ENCODE peak calls at places on chromosomes 16 and 17, in six cellular contexts. One of them, this sample, is unnamed.

GRCh38 chr17:33811006-33811760 is 443.9 kb upstream of the CCL2 start:
- DNase-seq in T-helper 1 cell: no peak
- DNase-seq in T47D: no peak
- DNase-seq in stimulated activated CD4-positive, alpha-beta T cell treated with anti-CD3 and anti-CD28 coated beads, TNF-alpha, amount 100 ng/mL, for 1 hour: no peak
- DNase-seq in body of pancreas: no peak
- DNase-seq in activated T-helper 1 cell treated with anti-CD3 and anti-CD28 coated beads, Interleukin-12 subunit alpha, Interleukin-12 subunit beta, Interleukin-2, Interleukin-4 antibody, amounts not matched to agents 30 ng/mL and 10 ng/mL and 1 ng/mL, durations not matched to agents 14 hours and 24 hours and 36 hours: no peak
- DNase-seq in this sample: no peak

GRCh38 chr17:73338050-73338491 is 26.3 kb upstream of the CDC42EP4 start:
- DNase-seq in T-helper 1 cell: no peak
- DNase-seq in activated T-helper 1 cell treated with anti-CD3 and anti-CD28 coated beads, Interleukin-12 subunit alpha, Interleukin-12 subunit beta, Interleukin-2, Interleukin-4 antibody, amounts not matched to agents 30 ng/mL and 10 ng/mL and 1 ng/mL, durations not matched to agents 14 hours and 24 hours and 36 hours: no peak
- DNase-seq in body of pancreas: no peak
- DNase-seq in stimulated activated CD4-positive, alpha-beta T cell treated with anti-CD3 and anti-CD28 coated beads, TNF-alpha, amount 100 ng/mL, for 1 hour: no peak
- DNase-seq in T47D: no peak
- DNase-seq in this sample: no peak

GRCh38 chr17:48621410-48622387 is 4.5 kb downstream of the HOXB9 start:
- DNase-seq in body of pancreas: no peak
- DNase-seq in T47D: no peak
- DNase-seq in stimulated activated CD4-positive, alpha-beta T cell treated with anti-CD3 and anti-CD28 coated beads, TNF-alpha, amount 100 ng/mL, for 1 hour: no peak
- DNase-seq in T-helper 1 cell: no peak
- DNase-seq in activated T-helper 1 cell treated with anti-CD3 and anti-CD28 coated beads, Interleukin-12 subunit alpha, Interleukin-12 subunit beta, Interleukin-2, Interleukin-4 antibody, amounts not matched to agents 30 ng/mL and 10 ng/mL and 1 ng/mL, durations not matched to agents 14 hours and 24 hours and 36 hours: no peak
- DNase-seq in this sample: no peak

GRCh38 chr17:74695629-74696028 is 17.1 kb downstream of the CD300LF start:
- DNase-seq in activated T-helper 1 cell treated with anti-CD3 and anti-CD28 coated beads, Interleukin-12 subunit alpha, Interleukin-12 subunit beta, Interleukin-2, Interleukin-4 antibody, amounts not matched to agents 30 ng/mL and 10 ng/mL and 1 ng/mL, durations not matched to agents 14 hours and 24 hours and 36 hours: no peak
- DNase-seq in body of pancreas: no peak
- DNase-seq in stimulated activated CD4-positive, alpha-beta T cell treated with anti-CD3 and anti-CD28 coated beads, TNF-alpha, amount 100 ng/mL, for 1 hour: no peak
- DNase-seq in T47D: no peak
- DNase-seq in T-helper 1 cell: no peak
- DNase-seq in this sample: no peak

GRCh38 chr16:87789437-87790277 is 23.9 kb upstream of the KLHDC4 start:
- DNase-seq in T-helper 1 cell: no peak
- DNase-seq in activated T-helper 1 cell treated with anti-CD3 and anti-CD28 coated beads, Interleukin-12 subunit alpha, Interleukin-12 subunit beta, Interleukin-2, Interleukin-4 antibody, amounts not matched to agents 30 ng/mL and 10 ng/mL and 1 ng/mL, durations not matched to agents 14 hours and 24 hours and 36 hours: no peak
- DNase-seq in T47D: peak
- DNase-seq in body of pancreas: no peak
- DNase-seq in stimulated activated CD4-positive, alpha-beta T cell treated with anti-CD3 and anti-CD28 coated beads, TNF-alpha, amount 100 ng/mL, for 1 hour: no peak
- DNase-seq in this sample: no peak

GRCh38 chr16:17448640-17449638 is 21.8 kb downstream of the XYLT1 start:
- DNase-seq in T47D: no peak
- DNase-seq in stimulated activated CD4-positive, alpha-beta T cell treated with anti-CD3 and anti-CD28 coated beads, TNF-alpha, amount 100 ng/mL, for 1 hour: no peak
- DNase-seq in activated T-helper 1 cell treated with anti-CD3 and anti-CD28 coated beads, Interleukin-12 subunit alpha, Interleukin-12 subunit beta, Interleukin-2, Interleukin-4 antibody, amounts not matched to agents 30 ng/mL and 10 ng/mL and 1 ng/mL, durations not matched to agents 14 hours and 24 hours and 36 hours: peak
- DNase-seq in T-helper 1 cell: peak
- DNase-seq in body of pancreas: peak
- DNase-seq in this sample: no peak

GRCh38 chr17:45260204-45260783 is 1.6 kb downstream of the SPATA32 start:
- DNase-seq in activated T-helper 1 cell treated with anti-CD3 and anti-CD28 coated beads, Interleukin-12 subunit alpha, Interleukin-12 subunit beta, Interleukin-2, Interleukin-4 antibody, amounts not matched to agents 30 ng/mL and 10 ng/mL and 1 ng/mL, durations not matched to agents 14 hours and 24 hours and 36 hours: no peak
- DNase-seq in body of pancreas: no peak
- DNase-seq in T-helper 1 cell: no peak
- DNase-seq in stimulated activated CD4-positive, alpha-beta T cell treated with anti-CD3 and anti-CD28 coated beads, TNF-alpha, amount 100 ng/mL, for 1 hour: no peak
- DNase-seq in T47D: no peak
- DNase-seq in this sample: no peak

GRCh38 chr16:57115148-57115503 is 22.7 kb downstream of the CPNE2 start:
- DNase-seq in T47D: no peak
- DNase-seq in activated T-helper 1 cell treated with anti-CD3 and anti-CD28 coated beads, Interleukin-12 subunit alpha, Interleukin-12 subunit beta, Interleukin-2, Interleukin-4 antibody, amounts not matched to agents 30 ng/mL and 10 ng/mL and 1 ng/mL, durations not matched to agents 14 hours and 24 hours and 36 hours: no peak
- DNase-seq in stimulated activated CD4-positive, alpha-beta T cell treated with anti-CD3 and anti-CD28 coated beads, TNF-alpha, amount 100 ng/mL, for 1 hour: no peak
- DNase-seq in T-helper 1 cell: no peak
- DNase-seq in body of pancreas: no peak
- DNase-seq in this sample: no peak

GRCh38 chr16:88473666-88474534 is 20.8 kb downstream of the ZFPM1 start:
- DNase-seq in T47D: no peak
- DNase-seq in T-helper 1 cell: no peak
- DNase-seq in stimulated activated CD4-positive, alpha-beta T cell treated with anti-CD3 and anti-CD28 coated beads, TNF-alpha, amount 100 ng/mL, for 1 hour: no peak
- DNase-seq in activated T-helper 1 cell treated with anti-CD3 and anti-CD28 coated beads, Interleukin-12 subunit alpha, Interleukin-12 subunit beta, Interleukin-2, Interleukin-4 antibody, amounts not matched to agents 30 ng/mL and 10 ng/mL and 1 ng/mL, durations not matched to agents 14 hours and 24 hours and 36 hours: no peak
- DNase-seq in body of pancreas: peak
- DNase-seq in this sample: no peak

GRCh38 chr17:75634754-75635609 is 1.7 kb downstream of the SMIM5 start:
- DNase-seq in activated T-helper 1 cell treated with anti-CD3 and anti-CD28 coated beads, Interleukin-12 subunit alpha, Interleukin-12 subunit beta, Interleukin-2, Interleukin-4 antibody, amounts not matched to agents 30 ng/mL and 10 ng/mL and 1 ng/mL, durations not matched to agents 14 hours and 24 hours and 36 hours: no peak
- DNase-seq in T-helper 1 cell: no peak
- DNase-seq in stimulated activated CD4-positive, alpha-beta T cell treated with anti-CD3 and anti-CD28 coated beads, TNF-alpha, amount 100 ng/mL, for 1 hour: no peak
- DNase-seq in T47D: no peak
- DNase-seq in body of pancreas: no peak
- DNase-seq in this sample: no peak

GRCh38 chr17:661509-661908 is 53.1 kb downstream of the VPS53 start:
- DNase-seq in T-helper 1 cell: no peak
- DNase-seq in body of pancreas: no peak
- DNase-seq in T47D: no peak
- DNase-seq in stimulated activated CD4-positive, alpha-beta T cell treated with anti-CD3 and anti-CD28 coated beads, TNF-alpha, amount 100 ng/mL, for 1 hour: no peak
- DNase-seq in activated T-helper 1 cell treated with anti-CD3 and anti-CD28 coated beads, Interleukin-12 subunit alpha, Interleukin-12 subunit beta, Interleukin-2, Interleukin-4 antibody, amounts not matched to agents 30 ng/mL and 10 ng/mL and 1 ng/mL, durations not matched to agents 14 hours and 24 hours and 36 hours: no peak
- DNase-seq in this sample: no peak

GRCh38 chr17:56699186-56699895 is 105.8 kb downstream of the NOG start:
- DNase-seq in stimulated activated CD4-positive, alpha-beta T cell treated with anti-CD3 and anti-CD28 coated beads, TNF-alpha, amount 100 ng/mL, for 1 hour: no peak
- DNase-seq in T47D: peak
- DNase-seq in body of pancreas: peak
- DNase-seq in activated T-helper 1 cell treated with anti-CD3 and anti-CD28 coated beads, Interleukin-12 subunit alpha, Interleukin-12 subunit beta, Interleukin-2, Interleukin-4 antibody, amounts not matched to agents 30 ng/mL and 10 ng/mL and 1 ng/mL, durations not matched to agents 14 hours and 24 hours and 36 hours: no peak
- DNase-seq in T-helper 1 cell: no peak
- DNase-seq in this sample: no peak

GRCh38 chr17:48671697-48672171 is 45.6 kb upstream of the HOXB9 start:
- DNase-seq in T-helper 1 cell: peak
- DNase-seq in body of pancreas: peak
- DNase-seq in stimulated activated CD4-positive, alpha-beta T cell treated with anti-CD3 and anti-CD28 coated beads, TNF-alpha, amount 100 ng/mL, for 1 hour: peak
- DNase-seq in T47D: peak
- DNase-seq in activated T-helper 1 cell treated with anti-CD3 and anti-CD28 coated beads, Interleukin-12 subunit alpha, Interleukin-12 subunit beta, Interleukin-2, Interleukin-4 antibody, amounts not matched to agents 30 ng/mL and 10 ng/mL and 1 ng/mL, durations not matched to agents 14 hours and 24 hours and 36 hours: peak
- DNase-seq in this sample: peak

GRCh38 chr17:3972931-3973330 is 8.7 kb upstream of the ATP2A3 start:
- DNase-seq in T-helper 1 cell: no peak
- DNase-seq in body of pancreas: no peak
- DNase-seq in T47D: no peak
- DNase-seq in stimulated activated CD4-positive, alpha-beta T cell treated with anti-CD3 and anti-CD28 coated beads, TNF-alpha, amount 100 ng/mL, for 1 hour: no peak
- DNase-seq in activated T-helper 1 cell treated with anti-CD3 and anti-CD28 coated beads, Interleukin-12 subunit alpha, Interleukin-12 subunit beta, Interleukin-2, Interleukin-4 antibody, amounts not matched to agents 30 ng/mL and 10 ng/mL and 1 ng/mL, durations not matched to agents 14 hours and 24 hours and 36 hours: no peak
- DNase-seq in this sample: no peak

GRCh38 chr16:79980650-79981521 is 380.3 kb upstream of the MAF start:
- DNase-seq in stimulated activated CD4-positive, alpha-beta T cell treated with anti-CD3 and anti-CD28 coated beads, TNF-alpha, amount 100 ng/mL, for 1 hour: no peak
- DNase-seq in activated T-helper 1 cell treated with anti-CD3 and anti-CD28 coated beads, Interleukin-12 subunit alpha, Interleukin-12 subunit beta, Interleukin-2, Interleukin-4 antibody, amounts not matched to agents 30 ng/mL and 10 ng/mL and 1 ng/mL, durations not matched to agents 14 hours and 24 hours and 36 hours: no peak
- DNase-seq in T47D: no peak
- DNase-seq in body of pancreas: no peak
- DNase-seq in T-helper 1 cell: no peak
- DNase-seq in this sample: no peak

GRCh38 chr16:67648764-67649407 is 3.9 kb downstream of the CARMIL2 start:
- DNase-seq in T47D: no peak
- DNase-seq in T-helper 1 cell: no peak
- DNase-seq in activated T-helper 1 cell treated with anti-CD3 and anti-CD28 coated beads, Interleukin-12 subunit alpha, Interleukin-12 subunit beta, Interleukin-2, Interleukin-4 antibody, amounts not matched to agents 30 ng/mL and 10 ng/mL and 1 ng/mL, durations not matched to agents 14 hours and 24 hours and 36 hours: no peak
- DNase-seq in stimulated activated CD4-positive, alpha-beta T cell treated with anti-CD3 and anti-CD28 coated beads, TNF-alpha, amount 100 ng/mL, for 1 hour: no peak
- DNase-seq in body of pancreas: no peak
- DNase-seq in this sample: no peak

GRCh38 chr17:47253541-47254402 is at the start of gene ITGB3:
- DNase-seq in stimulated activated CD4-positive, alpha-beta T cell treated with anti-CD3 and anti-CD28 coated beads, TNF-alpha, amount 100 ng/mL, for 1 hour: peak
- DNase-seq in T47D: peak
- DNase-seq in T-helper 1 cell: peak
- DNase-seq in body of pancreas: peak
- DNase-seq in activated T-helper 1 cell treated with anti-CD3 and anti-CD28 coated beads, Interleukin-12 subunit alpha, Interleukin-12 subunit beta, Interleukin-2, Interleukin-4 antibody, amounts not matched to agents 30 ng/mL and 10 ng/mL and 1 ng/mL, durations not matched to agents 14 hours and 24 hours and 36 hours: peak
- DNase-seq in this sample: peak

GRCh38 chr17:17641621-17642409 is 39.4 kb upstream of the RAI1 start:
- DNase-seq in body of pancreas: peak
- DNase-seq in T-helper 1 cell: peak
- DNase-seq in activated T-helper 1 cell treated with anti-CD3 and anti-CD28 coated beads, Interleukin-12 subunit alpha, Interleukin-12 subunit beta, Interleukin-2, Interleukin-4 antibody, amounts not matched to agents 30 ng/mL and 10 ng/mL and 1 ng/mL, durations not matched to agents 14 hours and 24 hours and 36 hours: peak
- DNase-seq in stimulated activated CD4-positive, alpha-beta T cell treated with anti-CD3 and anti-CD28 coated beads, TNF-alpha, amount 100 ng/mL, for 1 hour: peak
- DNase-seq in T47D: peak
- DNase-seq in this sample: peak

GRCh38 chr17:2238432-2239169 is 65.0 kb downstream of the SMG6 start:
- DNase-seq in stimulated activated CD4-positive, alpha-beta T cell treated with anti-CD3 and anti-CD28 coated beads, TNF-alpha, amount 100 ng/mL, for 1 hour: no peak
- DNase-seq in T47D: no peak
- DNase-seq in body of pancreas: peak
- DNase-seq in T-helper 1 cell: no peak
- DNase-seq in activated T-helper 1 cell treated with anti-CD3 and anti-CD28 coated beads, Interleukin-12 subunit alpha, Interleukin-12 subunit beta, Interleukin-2, Interleukin-4 antibody, amounts not matched to agents 30 ng/mL and 10 ng/mL and 1 ng/mL, durations not matched to agents 14 hours and 24 hours and 36 hours: no peak
- DNase-seq in this sample: no peak

GRCh38 chr16:30458561-30459394 is 13.1 kb upstream of the SEPHS2 start:
- DNase-seq in T47D: no peak
- DNase-seq in activated T-helper 1 cell treated with anti-CD3 and anti-CD28 coated beads, Interleukin-12 subunit alpha, Interleukin-12 subunit beta, Interleukin-2, Interleukin-4 antibody, amounts not matched to agents 30 ng/mL and 10 ng/mL and 1 ng/mL, durations not matched to agents 14 hours and 24 hours and 36 hours: peak
- DNase-seq in body of pancreas: peak
- DNase-seq in stimulated activated CD4-positive, alpha-beta T cell treated with anti-CD3 and anti-CD28 coated beads, TNF-alpha, amount 100 ng/mL, for 1 hour: peak
- DNase-seq in T-helper 1 cell: peak
- DNase-seq in this sample: no peak

GRCh38 chr17:69192754-69193153 is 35.9 kb downstream of the ABCA10 start:
- DNase-seq in T47D: peak
- DNase-seq in activated T-helper 1 cell treated with anti-CD3 and anti-CD28 coated beads, Interleukin-12 subunit alpha, Interleukin-12 subunit beta, Interleukin-2, Interleukin-4 antibody, amounts not matched to agents 30 ng/mL and 10 ng/mL and 1 ng/mL, durations not matched to agents 14 hours and 24 hours and 36 hours: no peak
- DNase-seq in body of pancreas: no peak
- DNase-seq in stimulated activated CD4-positive, alpha-beta T cell treated with anti-CD3 and anti-CD28 coated beads, TNF-alpha, amount 100 ng/mL, for 1 hour: no peak
- DNase-seq in T-helper 1 cell: no peak
- DNase-seq in this sample: no peak

GRCh38 chr17:75130632-75131277 is 787 bp downstream of the NT5C start:
- DNase-seq in T47D: peak
- DNase-seq in stimulated activated CD4-positive, alpha-beta T cell treated with anti-CD3 and anti-CD28 coated beads, TNF-alpha, amount 100 ng/mL, for 1 hour: no peak
- DNase-seq in body of pancreas: peak
- DNase-seq in activated T-helper 1 cell treated with anti-CD3 and anti-CD28 coated beads, Interleukin-12 subunit alpha, Interleukin-12 subunit beta, Interleukin-2, Interleukin-4 antibody, amounts not matched to agents 30 ng/mL and 10 ng/mL and 1 ng/mL, durations not matched to agents 14 hours and 24 hours and 36 hours: no peak
- DNase-seq in T-helper 1 cell: peak
- DNase-seq in this sample: peak

GRCh38 chr17:17685775-17686291 is 4.6 kb downstream of the RAI1 start:
- DNase-seq in activated T-helper 1 cell treated with anti-CD3 and anti-CD28 coated beads, Interleukin-12 subunit alpha, Interleukin-12 subunit beta, Interleukin-2, Interleukin-4 antibody, amounts not matched to agents 30 ng/mL and 10 ng/mL and 1 ng/mL, durations not matched to agents 14 hours and 24 hours and 36 hours: no peak
- DNase-seq in body of pancreas: peak
- DNase-seq in stimulated activated CD4-positive, alpha-beta T cell treated with anti-CD3 and anti-CD28 coated beads, TNF-alpha, amount 100 ng/mL, for 1 hour: no peak
- DNase-seq in T-helper 1 cell: no peak
- DNase-seq in T47D: no peak
- DNase-seq in this sample: no peak

GRCh38 chr16:68548947-68549346 is 9.9 kb downstream of the ZFP90 start:
- DNase-seq in body of pancreas: no peak
- DNase-seq in stimulated activated CD4-positive, alpha-beta T cell treated with anti-CD3 and anti-CD28 coated beads, TNF-alpha, amount 100 ng/mL, for 1 hour: no peak
- DNase-seq in T-helper 1 cell: no peak
- DNase-seq in T47D: no peak
- DNase-seq in activated T-helper 1 cell treated with anti-CD3 and anti-CD28 coated beads, Interleukin-12 subunit alpha, Interleukin-12 subunit beta, Interleukin-2, Interleukin-4 antibody, amounts not matched to agents 30 ng/mL and 10 ng/mL and 1 ng/mL, durations not matched to agents 14 hours and 24 hours and 36 hours: no peak
- DNase-seq in this sample: no peak

GRCh38 chr16:85418978-85419491 is 194.1 kb upstream of the GSE1 start:
- DNase-seq in body of pancreas: peak
- DNase-seq in stimulated activated CD4-positive, alpha-beta T cell treated with anti-CD3 and anti-CD28 coated beads, TNF-alpha, amount 100 ng/mL, for 1 hour: no peak
- DNase-seq in activated T-helper 1 cell treated with anti-CD3 and anti-CD28 coated beads, Interleukin-12 subunit alpha, Interleukin-12 subunit beta, Interleukin-2, Interleukin-4 antibody, amounts not matched to agents 30 ng/mL and 10 ng/mL and 1 ng/mL, durations not matched to agents 14 hours and 24 hours and 36 hours: no peak
- DNase-seq in T47D: peak
- DNase-seq in T-helper 1 cell: no peak
- DNase-seq in this sample: no peak

GRCh38 chr16:88374736-88375135 is 8.0 kb upstream of the ZNF469 start:
- DNase-seq in stimulated activated CD4-positive, alpha-beta T cell treated with anti-CD3 and anti-CD28 coated beads, TNF-alpha, amount 100 ng/mL, for 1 hour: no peak
- DNase-seq in T47D: no peak
- DNase-seq in T-helper 1 cell: no peak
- DNase-seq in body of pancreas: no peak
- DNase-seq in activated T-helper 1 cell treated with anti-CD3 and anti-CD28 coated beads, Interleukin-12 subunit alpha, Interleukin-12 subunit beta, Interleukin-2, Interleukin-4 antibody, amounts not matched to agents 30 ng/mL and 10 ng/mL and 1 ng/mL, durations not matched to agents 14 hours and 24 hours and 36 hours: no peak
- DNase-seq in this sample: no peak

GRCh38 chr17:54864636-54865420 is 35.8 kb upstream of the TOM1L1 start:
- DNase-seq in activated T-helper 1 cell treated with anti-CD3 and anti-CD28 coated beads, Interleukin-12 subunit alpha, Interleukin-12 subunit beta, Interleukin-2, Interleukin-4 antibody, amounts not matched to agents 30 ng/mL and 10 ng/mL and 1 ng/mL, durations not matched to agents 14 hours and 24 hours and 36 hours: no peak
- DNase-seq in T-helper 1 cell: no peak
- DNase-seq in body of pancreas: peak
- DNase-seq in T47D: no peak
- DNase-seq in stimulated activated CD4-positive, alpha-beta T cell treated with anti-CD3 and anti-CD28 coated beads, TNF-alpha, amount 100 ng/mL, for 1 hour: no peak
- DNase-seq in this sample: peak

GRCh38 chr17:51869387-51869786 is 289.1 kb downstream of the CA10 start:
- DNase-seq in T-helper 1 cell: no peak
- DNase-seq in T47D: peak
- DNase-seq in activated T-helper 1 cell treated with anti-CD3 and anti-CD28 coated beads, Interleukin-12 subunit alpha, Interleukin-12 subunit beta, Interleukin-2, Interleukin-4 antibody, amounts not matched to agents 30 ng/mL and 10 ng/mL and 1 ng/mL, durations not matched to agents 14 hours and 24 hours and 36 hours: no peak
- DNase-seq in stimulated activated CD4-positive, alpha-beta T cell treated with anti-CD3 and anti-CD28 coated beads, TNF-alpha, amount 100 ng/mL, for 1 hour: no peak
- DNase-seq in body of pancreas: no peak
- DNase-seq in this sample: no peak

GRCh38 chr16:81891734-81892364 is 112.8 kb downstream of the PLCG2 start:
- DNase-seq in activated T-helper 1 cell treated with anti-CD3 and anti-CD28 coated beads, Interleukin-12 subunit alpha, Interleukin-12 subunit beta, Interleukin-2, Interleukin-4 antibody, amounts not matched to agents 30 ng/mL and 10 ng/mL and 1 ng/mL, durations not matched to agents 14 hours and 24 hours and 36 hours: no peak
- DNase-seq in T47D: no peak
- DNase-seq in stimulated activated CD4-positive, alpha-beta T cell treated with anti-CD3 and anti-CD28 coated beads, TNF-alpha, amount 100 ng/mL, for 1 hour: no peak
- DNase-seq in body of pancreas: no peak
- DNase-seq in T-helper 1 cell: no peak
- DNase-seq in this sample: no peak

GRCh38 chr17:60352071-60352470 is 39.9 kb downstream of the USP32 start:
- DNase-seq in T-helper 1 cell: no peak
- DNase-seq in body of pancreas: no peak
- DNase-seq in stimulated activated CD4-positive, alpha-beta T cell treated with anti-CD3 and anti-CD28 coated beads, TNF-alpha, amount 100 ng/mL, for 1 hour: no peak
- DNase-seq in activated T-helper 1 cell treated with anti-CD3 and anti-CD28 coated beads, Interleukin-12 subunit alpha, Interleukin-12 subunit beta, Interleukin-2, Interleukin-4 antibody, amounts not matched to agents 30 ng/mL and 10 ng/mL and 1 ng/mL, durations not matched to agents 14 hours and 24 hours and 36 hours: no peak
- DNase-seq in T47D: no peak
- DNase-seq in this sample: no peak

GRCh38 chr17:2705263-2705662 is 6.3 kb downstream of the CLUH start:
- DNase-seq in stimulated activated CD4-positive, alpha-beta T cell treated with anti-CD3 and anti-CD28 coated beads, TNF-alpha, amount 100 ng/mL, for 1 hour: no peak
- DNase-seq in T-helper 1 cell: no peak
- DNase-seq in activated T-helper 1 cell treated with anti-CD3 and anti-CD28 coated beads, Interleukin-12 subunit alpha, Interleukin-12 subunit beta, Interleukin-2, Interleukin-4 antibody, amounts not matched to agents 30 ng/mL and 10 ng/mL and 1 ng/mL, durations not matched to agents 14 hours and 24 hours and 36 hours: no peak
- DNase-seq in body of pancreas: no peak
- DNase-seq in T47D: no peak
- DNase-seq in this sample: no peak

GRCh38 chr16:55056585-55057520 is 126.2 kb downstream of the IRX5 start:
- DNase-seq in T-helper 1 cell: no peak
- DNase-seq in body of pancreas: no peak
- DNase-seq in activated T-helper 1 cell treated with anti-CD3 and anti-CD28 coated beads, Interleukin-12 subunit alpha, Interleukin-12 subunit beta, Interleukin-2, Interleukin-4 antibody, amounts not matched to agents 30 ng/mL and 10 ng/mL and 1 ng/mL, durations not matched to agents 14 hours and 24 hours and 36 hours: no peak
- DNase-seq in T47D: no peak
- DNase-seq in stimulated activated CD4-positive, alpha-beta T cell treated with anti-CD3 and anti-CD28 coated beads, TNF-alpha, amount 100 ng/mL, for 1 hour: no peak
- DNase-seq in this sample: no peak

GRCh38 chr16:28616636-28617035 is 6.8 kb upstream of the SULT1A1 start:
- DNase-seq in stimulated activated CD4-positive, alpha-beta T cell treated with anti-CD3 and anti-CD28 coated beads, TNF-alpha, amount 100 ng/mL, for 1 hour: no peak
- DNase-seq in T-helper 1 cell: no peak
- DNase-seq in body of pancreas: no peak
- DNase-seq in T47D: peak
- DNase-seq in activated T-helper 1 cell treated with anti-CD3 and anti-CD28 coated beads, Interleukin-12 subunit alpha, Interleukin-12 subunit beta, Interleukin-2, Interleukin-4 antibody, amounts not matched to agents 30 ng/mL and 10 ng/mL and 1 ng/mL, durations not matched to agents 14 hours and 24 hours and 36 hours: no peak
- DNase-seq in this sample: no peak

GRCh38 chr17:76153640-76154039 is 12.6 kb upstream of the FOXJ1 start:
- DNase-seq in activated T-helper 1 cell treated with anti-CD3 and anti-CD28 coated beads, Interleukin-12 subunit alpha, Interleukin-12 subunit beta, Interleukin-2, Interleukin-4 antibody, amounts not matched to agents 30 ng/mL and 10 ng/mL and 1 ng/mL, durations not matched to agents 14 hours and 24 hours and 36 hours: no peak
- DNase-seq in body of pancreas: no peak
- DNase-seq in stimulated activated CD4-positive, alpha-beta T cell treated with anti-CD3 and anti-CD28 coated beads, TNF-alpha, amount 100 ng/mL, for 1 hour: no peak
- DNase-seq in T47D: peak
- DNase-seq in T-helper 1 cell: no peak
- DNase-seq in this sample: no peak